ENCODE peak calls at places on chromosomes 3 and 15, in four cellular contexts. K is CD8-positive, alpha-beta T cell; G is GM23248; H is neural progenitor cell. C is an unnamed sample.

GRCh38 chr3:149435936-149436885 is 38.3 kb upstream of the TM4SF4 start:
- DNase-seq in H (no peak), K (no peak), G (peak), C (no peak)

GRCh38 chr15:68311464-68311835 is 33.9 kb downstream of the FEM1B start:
- DNase-seq in K (no peak), H (no peak), G (no peak), C (no peak)

GRCh38 chr15:42736793-42737528 is at the start of gene CDAN1:
- DNase-seq in H (peak), K (peak), G (peak), C (peak)

GRCh38 chr3:50190921-50191660 is at the start of gene GNAT1:
- DNase-seq in H (no peak), K (no peak), G (no peak), C (no peak)

GRCh38 chr15:99168601-99169580 is 64.0 kb downstream of the SYNM start:
- DNase-seq in G (no peak), K (no peak), H (no peak), C (no peak)

GRCh38 chr3:189655617-189656016 is 24.4 kb downstream of the TP63 start:
- DNase-seq in G (no peak), H (no peak), K (no peak), C (no peak)

GRCh38 chr3:82654708-82655107 is 893.3 kb upstream of the GBE1 start:
- DNase-seq in G (no peak), K (no peak), H (no peak), C (no peak)

GRCh38 chr3:45482829-45483228 is 94.5 kb downstream of the LARS2 start:
- DNase-seq in G (no peak), H (no peak), K (no peak), C (no peak)

GRCh38 chr3:77042892-77043291 is 3.0 kb downstream of the ROBO2 start:
- DNase-seq in K (no peak), H (peak), G (peak), C (no peak)

GRCh38 chr15:91535856-91536500 is 317.5 kb upstream of the SLCO3A1 start:
- DNase-seq in H (no peak), G (peak), K (no peak), C (no peak)

GRCh38 chr15:60696523-60696859 is 217.5 kb upstream of the ICE2 start:
- DNase-seq in K (no peak), G (no peak), H (no peak), C (no peak)

GRCh38 chr3:69462022-69462825 is 76.3 kb upstream of the FRMD4B start:
- DNase-seq in H (no peak), G (no peak), K (no peak), C (no peak)

GRCh38 chr3:24507776-24508422 is 13.2 kb upstream of the THRB start:
- DNase-seq in H (no peak), G (no peak), K (no peak), C (no peak)

GRCh38 chr15:85639752-85640381 is 154.9 kb downstream of the KLHL25 start:
- DNase-seq in K (no peak), G (peak), H (no peak), C (no peak)

GRCh38 chr3:53629396-53629711 is 134.9 kb downstream of the CACNA1D start:
- DNase-seq in G (no peak), K (no peak), H (no peak), C (no peak)